ENCODE peak calls at places on chromosomes 6 and 20, in four cellular contexts. E is K562, N is GM12878, O is HepG2. S is an unnamed sample.

GRCh38 chr6:149273318-149273717 is 44.2 kb upstream of the TAB2 start:
- DNase-seq in E (no peak), N (no peak), O (no peak), S (no peak)

GRCh38 chr6:69162811-69163210 is 527.7 kb downstream of the ADGRB3 start:
- DNase-seq in E (no peak), N (no peak), O (no peak), S (no peak)

GRCh38 chr6:32796848-32797776 is 19.7 kb downstream of the HLA-DOB start:
- DNase-seq in E (peak), N (no peak), O (peak), S (peak)

GRCh38 chr6:25971187-25971811 is 8.7 kb downstream of the TRIM38 start:
- DNase-seq in E (peak), N (no peak), O (peak), S (no peak)

GRCh38 chr6:157220485-157220884 is 102.8 kb downstream of the TMEM242 start:
- DNase-seq in E (no peak), N (no peak), O (no peak), S (no peak)

GRCh38 chr6:42190784-42191183 is 4.0 kb downstream of the GUCA1B start:
- DNase-seq in E (peak), N (no peak), O (no peak), S (no peak)

GRCh38 chr6:133923938-133924593 is 29.0 kb upstream of the TBPL1 start:
- DNase-seq in E (peak), N (peak), O (peak), S (peak)

GRCh38 chr6:52515219-52515960 is 61.5 kb downstream of the TRAM2 start:
- DNase-seq in E (no peak), N (no peak), O (peak), S (no peak)

GRCh38 chr6:56488281-56488680 is 154.4 kb downstream of the DST start:
- DNase-seq in E (no peak), N (no peak), O (no peak), S (no peak)

GRCh38 chr20:25470045-25470444 is 62.6 kb downstream of the GINS1 start:
- DNase-seq in E (peak), N (peak), O (peak), S (peak)

GRCh38 chr6:38169221-38169674 is 349.7 kb downstream of the ZFAND3 start:
- DNase-seq in E (no peak), N (no peak), O (no peak), S (no peak)

GRCh38 chr6:139904158-139904533 is 529.7 kb upstream of the CITED2 start:
- DNase-seq in E (no peak), N (peak), O (no peak), S (no peak)

GRCh38 chr6:81465859-81466258 is 286.6 kb downstream of the TENT5A start:
- DNase-seq in E (no peak), N (no peak), O (peak), S (no peak)

GRCh38 chr20:14478126-14478525 is 140.7 kb upstream of the FLRT3 start:
- DNase-seq in E (no peak), N (no peak), O (no peak), S (no peak)

GRCh38 chr6:26205625-26206574 is 118.7 kb downstream of the HFE start:
- DNase-seq in E (peak), N (no peak), O (peak), S (no peak)

GRCh38 chr20:63032026-63032800 is 25.4 kb upstream of the BHLHE23 start:
- DNase-seq in E (no peak), N (no peak), O (no peak), S (no peak)

GRCh38 chr6:41723178-41723935 is 12.1 kb downstream of the TFEB start:
- DNase-seq in E (peak), N (no peak), O (peak), S (no peak)

GRCh38 chr6:146028250-146028789 is 542 bp upstream of the GRM1 start:
- DNase-seq in E (peak), N (no peak), O (peak), S (peak)

GRCh38 chr6:142913511-142914047 is 31.4 kb downstream of the HIVEP2 start:
- DNase-seq in E (no peak), N (peak), O (no peak), S (no peak)

GRCh38 chr6:15420959-15421438 is 175.1 kb downstream of the JARID2 start:
- DNase-seq in E (no peak), N (no peak), O (no peak), S (no peak)

DNA sequence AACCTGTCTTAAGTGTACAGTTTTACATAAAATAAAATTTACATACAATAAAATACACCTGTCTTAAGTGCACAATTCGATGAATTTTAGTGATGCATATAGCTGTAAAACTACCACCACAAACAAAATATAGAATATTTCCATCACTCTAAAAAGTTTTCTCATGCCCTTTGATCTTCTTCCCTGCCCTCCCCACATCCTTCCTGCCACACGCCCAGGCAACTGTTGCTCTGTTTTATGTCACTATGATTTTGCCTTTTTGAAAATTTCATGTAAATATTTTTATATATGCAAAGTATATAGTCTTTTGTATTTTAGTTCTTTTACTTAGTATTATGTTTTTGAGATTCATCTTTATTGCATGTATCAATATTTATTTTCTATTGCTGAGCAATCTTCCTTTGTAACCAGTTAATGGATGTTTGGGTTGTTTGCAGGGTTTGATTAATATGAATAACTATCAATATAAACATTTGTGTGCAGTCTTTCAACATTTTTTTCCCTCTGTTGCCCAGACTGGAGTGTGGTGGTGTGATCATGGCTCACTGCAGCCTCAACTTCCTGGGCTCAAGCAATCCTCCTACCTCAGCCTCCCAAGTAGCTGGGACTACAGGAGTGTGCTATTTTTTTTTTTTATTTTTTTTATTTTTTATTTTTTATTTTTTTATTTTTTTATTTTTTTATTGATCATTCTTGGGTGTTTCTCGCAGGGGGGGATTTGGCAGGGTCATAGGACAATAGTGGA is 23.7 kb upstream of the SAMHD1 start:
- DNase-seq in E (no peak), N (no peak), O (no peak), S (no peak)
- TF ChIP-seq FOXK2 in E (no peak), N (no peak), O (no peak), S (no peak)

GRCh38 chr6:136318676-136319075 is 29.0 kb upstream of the BCLAF1 start:
- DNase-seq in E (no peak), N (no peak), O (no peak), S (no peak)
- TF ChIP-seq FOXK2 in E (no peak), N (no peak), O (no peak), S (no peak)

DNA sequence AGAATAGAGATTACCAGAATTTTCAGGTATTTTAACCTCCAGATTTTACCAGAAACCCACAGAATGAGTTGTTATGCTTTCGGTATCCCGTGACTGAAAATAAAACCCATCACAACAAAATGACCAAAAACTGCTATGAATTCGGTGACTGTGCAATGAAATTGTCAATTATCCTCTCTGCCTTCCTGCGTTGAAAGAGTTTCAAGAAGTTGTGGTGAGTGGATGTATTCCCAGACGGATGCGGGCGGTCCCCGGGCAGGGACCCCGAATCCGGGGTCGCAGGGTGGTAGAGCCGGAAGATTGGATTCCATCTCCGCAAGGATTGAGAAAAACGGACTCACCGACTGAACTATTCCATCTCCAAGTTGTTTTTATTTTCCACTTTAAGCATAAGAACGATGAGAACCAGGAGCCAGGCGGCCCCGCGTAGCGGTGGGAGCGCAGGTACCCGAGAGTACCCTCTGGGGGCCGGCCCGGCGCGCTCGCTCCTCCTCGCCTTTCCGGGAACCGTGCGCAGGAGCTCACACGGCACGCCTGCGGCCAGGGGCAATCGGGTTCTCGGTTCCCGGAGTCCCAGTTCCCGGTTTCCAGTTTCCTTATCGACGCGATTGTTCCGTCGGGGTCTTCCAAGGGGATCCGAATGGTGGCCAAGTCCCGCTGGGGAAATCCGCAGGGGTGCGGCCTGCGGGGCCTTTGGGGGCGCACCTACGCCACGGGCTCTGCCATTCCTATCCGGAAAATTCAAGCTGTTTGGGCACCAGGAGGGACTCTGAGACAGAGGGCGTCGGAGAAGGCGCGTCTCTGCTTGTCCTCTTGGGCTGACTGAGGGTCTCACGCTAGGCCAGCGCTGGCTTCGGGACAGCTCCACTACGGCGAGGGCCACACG is 104.9 kb upstream of the PRDM1 start:
- DNase-seq in E (no peak), N (no peak), O (no peak), S (no peak)
- TF ChIP-seq FOXK2 in E (no peak), N (no peak), O (no peak), S (no peak)

DNA sequence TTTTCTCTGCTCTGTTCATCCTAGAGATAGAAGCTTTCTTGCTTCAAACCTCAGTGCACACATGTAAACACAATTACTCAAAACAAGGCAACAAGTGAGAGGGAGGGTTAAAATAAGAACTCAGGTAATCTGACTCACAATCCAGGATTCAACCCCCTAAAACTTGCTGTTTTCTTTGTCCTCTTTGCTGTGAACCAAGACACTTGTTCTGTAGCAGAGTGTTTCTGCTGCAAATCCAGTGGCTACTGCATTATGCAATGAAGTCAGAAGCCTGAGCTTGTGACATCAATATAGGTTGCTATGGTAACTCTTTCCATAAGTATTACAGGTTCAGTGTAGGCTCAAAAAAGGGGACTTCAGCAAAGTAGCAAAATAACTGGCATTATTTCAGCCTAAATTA is 72.5 kb upstream of the STXBP5 start:
- DNase-seq in E (peak), N (no peak), O (no peak), S (no peak)
- TF ChIP-seq FOXK2 in E (no peak), N (no peak), O (no peak), S (no peak)

GRCh38 chr6:1593958-1594314 is 15.8 kb upstream of the FOXC1 start:
- DNase-seq in E (no peak), N (no peak), O (no peak), S (no peak)
- TF ChIP-seq FOXK2 in E (no peak), N (no peak), O (no peak), S (no peak)

DNA sequence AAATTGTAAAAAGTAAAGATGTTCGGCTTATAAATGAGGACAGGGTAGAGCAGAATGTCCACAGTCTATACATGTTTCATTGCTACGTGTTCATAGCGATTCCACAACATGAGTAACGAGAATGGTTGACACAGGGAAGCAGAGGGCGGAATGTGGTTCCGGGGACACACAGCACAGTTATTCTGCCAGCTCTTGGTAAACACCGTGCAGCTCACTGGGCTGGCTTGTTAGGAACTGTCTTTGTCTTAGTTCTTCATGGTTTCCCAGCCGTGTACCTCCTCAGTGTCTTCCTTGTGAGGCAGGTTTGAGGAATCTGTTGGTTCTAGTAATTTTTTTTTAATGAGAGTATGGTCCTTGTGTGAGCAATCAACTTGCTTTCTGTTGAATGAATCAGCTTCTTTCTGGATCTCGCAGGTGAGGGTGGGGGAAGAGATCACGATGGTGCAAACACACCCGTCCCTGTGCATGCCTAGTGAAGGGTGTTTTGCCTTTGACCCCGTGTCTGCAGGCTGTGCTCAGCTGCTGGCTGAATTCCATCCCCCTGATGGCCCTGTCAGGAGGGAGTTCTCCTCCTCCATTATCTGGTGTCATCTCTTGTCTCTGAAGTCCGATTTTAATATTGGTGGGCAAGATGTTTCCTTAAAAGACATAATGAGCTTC is 168.2 kb downstream of the SMOC2 start:
- DNase-seq in E (no peak), N (no peak), O (no peak), S (no peak)
- TF ChIP-seq FOXK2 in E (no peak), N (no peak), O (no peak), S (no peak)

GRCh38 chr6:136160255-136160654 is 89.9 kb downstream of the MTFR2 start:
- DNase-seq in E (no peak), N (no peak), O (no peak), S (no peak)
- TF ChIP-seq FOXK2 in E (no peak), N (no peak), O (no peak), S (no peak)

DNA sequence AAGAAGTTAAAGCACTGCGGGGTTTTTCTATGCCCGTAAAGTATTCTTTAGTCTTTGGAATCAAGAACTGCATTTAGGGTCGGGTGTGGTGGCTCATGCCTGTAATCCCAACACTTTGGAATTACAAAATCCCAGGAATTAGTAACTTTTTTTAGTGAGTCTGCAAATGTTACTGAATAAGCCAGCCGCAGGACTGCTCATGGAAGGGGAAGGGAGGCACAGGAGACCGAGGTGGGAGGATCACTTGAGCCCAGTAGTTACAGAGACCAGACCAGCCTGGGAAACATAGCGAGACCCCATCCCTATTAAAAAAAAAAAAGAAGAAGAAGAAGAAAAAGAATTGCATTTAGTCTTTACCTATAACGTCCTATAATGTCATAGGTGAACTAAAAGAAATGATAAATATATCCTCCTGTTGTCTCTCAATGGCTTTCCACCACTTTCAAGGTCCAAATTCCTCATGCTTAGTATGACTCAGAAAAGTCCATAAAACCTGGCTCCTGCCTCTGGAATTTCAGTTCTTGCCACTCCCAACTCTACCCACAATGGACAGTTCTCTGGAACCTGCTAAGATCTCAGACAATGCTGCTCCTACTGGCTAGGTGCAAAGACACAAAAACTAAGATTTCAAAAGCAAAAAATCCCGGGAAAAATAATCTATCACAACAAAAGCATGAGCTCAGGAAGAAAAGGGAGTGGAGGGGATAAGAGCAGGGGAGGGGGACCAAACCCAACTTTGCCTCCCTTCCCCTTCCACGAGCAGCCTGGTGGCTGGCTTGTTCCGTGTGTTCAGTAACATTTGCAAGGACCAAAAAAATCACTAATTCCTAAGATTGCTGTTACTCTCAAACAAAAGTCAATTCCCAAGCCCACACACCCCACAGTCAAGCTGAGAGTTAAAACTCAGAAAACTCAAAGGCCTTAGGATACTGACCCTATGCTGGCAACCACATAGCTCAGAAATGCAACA is 39.0 kb downstream of the B4GALT5 start:
- DNase-seq in E (no peak), N (no peak), O (peak), S (no peak)
- TF ChIP-seq FOXK2 in E (no peak), N (no peak), O (peak), S (no peak)

GRCh38 chr6:168301648-168302398 is 17.8 kb downstream of the DACT2 start:
- DNase-seq in E (no peak), N (no peak), O (peak), S (no peak)
- TF ChIP-seq FOXK2 in E (no peak), N (no peak), O (peak), S (no peak)

GRCh38 chr6:100366419-100366818 is 98.3 kb downstream of the SIM1 start:
- DNase-seq in E (no peak), N (no peak), O (no peak), S (no peak)
- TF ChIP-seq FOXK2 in E (no peak), N (no peak), O (no peak), S (no peak)